ENCODE peak calls at places on chromosomes 11 and 22, in nine cellular contexts. R, Y, O, B, H, N, V, A and L are unnamed samples.

GRCh38 chr11:71301858-71302533 is 49.6 kb upstream of the SHANK2 start:
- DNase-seq in R (no peak), Y (no peak), O (no peak), B (no peak), H (no peak), N (no peak), V (no peak), A (no peak), L (no peak)

GRCh38 chr11:61124574-61125309 is 22.5 kb downstream of the CD5 start:
- DNase-seq in R (no peak), Y (no peak), O (no peak), B (no peak), H (no peak), N (no peak), V (no peak), A (no peak), L (no peak)

GRCh38 chr11:99920956-99921355 is 766.1 kb upstream of the ARHGAP42 start:
- DNase-seq in R (no peak), Y (no peak), O (no peak), B (no peak), H (no peak), N (no peak), V (no peak), A (no peak), L (no peak)

GRCh38 chr22:31329029-31329428 is 17.1 kb downstream of the PATZ1 start:
- DNase-seq in R (no peak), Y (no peak), O (no peak), B (no peak), H (no peak), N (no peak), V (no peak), A (no peak), L (no peak)

GRCh38 chr22:27252282-27253049 is 549.1 kb downstream of the MN1 start:
- DNase-seq in R (no peak), Y (peak), O (no peak), B (no peak), H (no peak), N (no peak), V (no peak), A (no peak), L (no peak)

GRCh38 chr22:41446057-41446501 is 522 bp downstream of the TOB2 start:
- DNase-seq in R (no peak), Y (no peak), O (no peak), B (peak), H (peak), N (no peak), V (no peak), A (no peak), L (peak)

GRCh38 chr11:111718436-111719325 is 47.5 kb downstream of the PPP2R1B start:
- DNase-seq in R (no peak), Y (no peak), O (no peak), B (no peak), H (no peak), N (no peak), V (peak), A (no peak), L (no peak)

GRCh38 chr11:26865703-26866102 is 128.2 kb upstream of the FIBIN start:
- DNase-seq in R (no peak), Y (no peak), O (no peak), B (no peak), H (no peak), N (no peak), V (no peak), A (no peak), L (no peak)

GRCh38 chr11:86459682-86460460 is 85.2 kb downstream of the CCDC81 start:
- DNase-seq in R (peak), Y (peak), O (peak), B (peak), H (no peak), N (no peak), V (peak), A (peak), L (no peak)

GRCh38 chr22:40076702-40077645 is 82.2 kb downstream of the FAM83F start:
- DNase-seq in R (no peak), Y (no peak), O (no peak), B (peak), H (no peak), N (no peak), V (no peak), A (no peak), L (peak)

GRCh38 chr22:38828191-38828590 is 15.6 kb downstream of the NPTXR start:
- DNase-seq in R (no peak), Y (no peak), O (no peak), B (no peak), H (no peak), N (no peak), V (no peak), A (no peak), L (no peak)

GRCh38 chr11:43905788-43906187 is 25.2 kb downstream of the ALKBH3 start:
- DNase-seq in R (peak), Y (no peak), O (no peak), B (no peak), H (no peak), N (no peak), V (no peak), A (no peak), L (no peak)
- H3K27ac ChIP-seq in R (peak), Y (no peak), O (no peak), B (no peak), H (no peak), N (no peak), V (no peak), A (no peak), L (no peak)

GRCh38 chr11:34986883-34987525 is 70.6 kb downstream of the PDHX start:
- DNase-seq in R (no peak), Y (no peak), O (no peak), B (no peak), H (no peak), N (no peak), V (no peak), A (no peak), L (no peak)
- TF ChIP-seq REST in R (no peak), Y (no peak), O (no peak), B (no peak), H (no peak), N (no peak), V (no peak), A (no peak), L (no peak)

GRCh38 chr22:17914474-17914873 is 109.9 kb downstream of the MICAL3 start:
- DNase-seq in R (no peak), Y (no peak), O (no peak), B (no peak), H (no peak), N (no peak), V (no peak), A (no peak), L (no peak)

GRCh38 chr22:17915676-17916075 is 108.7 kb downstream of the MICAL3 start:
- DNase-seq in R (no peak), Y (no peak), O (no peak), B (no peak), H (no peak), N (no peak), V (no peak), A (no peak), L (no peak)

GRCh38 chr22:17912942-17913704 is 111.2 kb downstream of the MICAL3 start:
- DNase-seq in R (no peak), Y (no peak), O (no peak), B (peak), H (no peak), N (no peak), V (no peak), A (no peak), L (no peak)

GRCh38 chr22:17915188-17915587 is 109.2 kb downstream of the MICAL3 start:
- DNase-seq in R (no peak), Y (no peak), O (no peak), B (no peak), H (no peak), N (no peak), V (no peak), A (no peak), L (no peak)

DNA sequence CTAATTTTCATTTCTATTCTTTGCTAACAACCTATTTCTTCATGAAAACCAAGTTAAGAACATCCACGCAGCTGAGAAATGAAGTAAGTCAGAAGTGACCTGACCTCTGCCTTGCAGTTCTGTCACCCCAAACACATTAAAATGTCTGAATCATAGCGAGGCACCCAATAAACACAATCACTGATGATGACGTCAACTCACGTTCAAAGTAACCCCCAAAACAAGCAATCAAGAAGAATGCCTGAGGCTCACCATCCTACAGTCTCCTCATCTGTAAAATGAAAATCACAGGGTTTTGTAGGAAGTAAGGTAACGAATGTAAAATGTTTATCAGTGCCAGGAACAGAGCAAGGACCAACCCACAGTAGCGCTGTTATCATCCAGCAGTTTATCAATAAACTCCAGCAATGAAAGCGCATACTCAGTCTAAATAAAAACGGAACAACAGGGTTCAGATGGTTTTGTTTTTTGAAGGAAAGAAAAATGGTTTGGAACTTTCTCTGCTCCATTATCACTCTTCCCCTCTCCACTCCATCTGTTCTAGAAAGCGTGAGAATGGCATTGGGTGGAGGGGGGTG is 110.6 kb downstream of the MICAL3 start:
- DNase-seq in R (no peak), Y (no peak), O (no peak), B (no peak), H (no peak), N (no peak), V (no peak), A (no peak), L (no peak)
- H3K27ac ChIP-seq in R (no peak), Y (no peak), O (no peak), B (no peak), H (no peak), N (no peak), V (no peak), A (no peak), L (no peak)

DNA sequence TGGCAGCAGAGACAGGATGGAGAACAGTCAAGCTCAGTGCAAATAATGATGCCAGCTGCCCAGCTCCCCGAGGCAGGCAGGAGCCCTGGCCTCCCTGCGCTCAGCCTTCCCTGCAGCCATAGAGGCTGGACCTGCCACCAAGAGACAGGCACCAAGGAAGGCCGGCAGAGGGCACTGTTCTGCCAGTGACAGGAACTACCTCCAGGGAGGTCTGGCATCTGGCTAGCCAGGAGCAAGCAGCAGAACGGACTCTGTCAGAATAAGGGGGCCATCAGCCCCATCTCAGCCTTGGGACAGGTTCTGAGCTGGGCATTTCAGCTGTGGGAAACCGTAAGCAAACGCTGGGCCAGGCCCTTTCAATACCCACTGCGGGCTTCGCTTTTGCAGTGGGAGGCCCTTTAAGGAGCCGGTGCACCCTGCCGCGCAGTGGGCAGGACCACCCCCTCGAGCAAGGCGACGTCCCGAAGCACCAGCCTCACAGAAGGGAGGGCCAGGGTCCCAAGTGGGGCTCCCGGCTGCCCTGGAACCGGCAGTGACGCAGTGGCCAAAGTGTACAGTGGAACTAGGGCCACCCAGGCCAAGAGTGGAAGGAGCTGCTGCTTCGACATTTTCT is 18.2 kb downstream of the IFT27 start:
- DNase-seq in R (peak), Y (peak), O (peak), B (peak), H (peak), N (no peak), V (peak), A (no peak), L (peak)
- TF ChIP-seq REST in R (no peak), Y (no peak), O (no peak), B (no peak), H (no peak), N (no peak), V (no peak), A (no peak), L (no peak)